ENCODE peak calls at places on chromosome 15, in ten cellular contexts. T is left lung; Q is tibial artery; I is right lobe of liver; C is CD8-positive, alpha-beta T cell; F is A549; Y is osteoblast; R is endothelial cell of umbilical vein; P is stomach; M is breast epithelium. V is an unnamed sample.

GRCh38 chr15:58182460-58183163 is 44.4 kb downstream of the AQP9 start:
- DNase-seq in M (no peak), R (peak; percentile 76), Q (no peak), T (peak; percentile 57), I (peak; percentile 52), C (peak; percentile 11), Y (peak; percentile 66), P (peak; percentile 31), F (peak; percentile 65), V (no peak)

GRCh38 chr15:88513195-88513594 is 33.3 kb downstream of the DET1 start:
- DNase-seq in P (no peak), R (peak; percentile 28), T (no peak), Y (peak; percentile 73), C (no peak), F (no peak), I (no peak), M (no peak), Q (no peak), V (no peak)

GRCh38 chr15:73997986-73998385 is 3.5 kb downstream of the PML start:
- DNase-seq in M (no peak), P (no peak), C (no peak), T (no peak), Y (no peak), F (no peak), R (no peak), I (no peak), Q (no peak), V (no peak)

GRCh38 chr15:68224546-68225250 is 4.8 kb downstream of the CLN6 start:
- DNase-seq in F (no peak), M (no peak), T (no peak), R (no peak), Q (no peak), C (no peak), I (no peak), P (peak; percentile 14), Y (no peak), V (no peak)

GRCh38 chr15:48330045-48330840 is 986 bp upstream of the DUT start:
- DNase-seq in Y (peak; percentile 32), I (no peak), M (no peak), R (peak; percentile 16), Q (no peak), F (no peak), P (no peak), C (no peak), T (no peak), V (no peak)

GRCh38 chr15:98744506-98744905 is 96.2 kb downstream of the IGF1R start:
- DNase-seq in T (no peak), R (no peak), F (no peak), P (no peak), I (no peak), C (no peak), M (no peak), Y (no peak), Q (no peak), V (no peak)

GRCh38 chr15:99618941-99619411 is 53.2 kb downstream of the MEF2A start:
- DNase-seq in Y (no peak), C (no peak), I (no peak), R (no peak), M (no peak), Q (no peak), T (no peak), F (no peak), P (no peak), V (no peak)

GRCh38 chr15:48946840-48947187 is 16.9 kb downstream of the SHC4 start:
- DNase-seq in R (no peak), F (no peak), T (no peak), P (no peak), Q (no peak), M (no peak), I (no peak), C (no peak), Y (no peak), V (no peak)

GRCh38 chr15:101542306-101543025 is 53.0 kb upstream of the PCSK6 start:
- DNase-seq in T (no peak), Y (peak; percentile 85), M (no peak), Q (peak; percentile 40), P (no peak), C (no peak), I (no peak), F (no peak), R (no peak), V (no peak)

DNA sequence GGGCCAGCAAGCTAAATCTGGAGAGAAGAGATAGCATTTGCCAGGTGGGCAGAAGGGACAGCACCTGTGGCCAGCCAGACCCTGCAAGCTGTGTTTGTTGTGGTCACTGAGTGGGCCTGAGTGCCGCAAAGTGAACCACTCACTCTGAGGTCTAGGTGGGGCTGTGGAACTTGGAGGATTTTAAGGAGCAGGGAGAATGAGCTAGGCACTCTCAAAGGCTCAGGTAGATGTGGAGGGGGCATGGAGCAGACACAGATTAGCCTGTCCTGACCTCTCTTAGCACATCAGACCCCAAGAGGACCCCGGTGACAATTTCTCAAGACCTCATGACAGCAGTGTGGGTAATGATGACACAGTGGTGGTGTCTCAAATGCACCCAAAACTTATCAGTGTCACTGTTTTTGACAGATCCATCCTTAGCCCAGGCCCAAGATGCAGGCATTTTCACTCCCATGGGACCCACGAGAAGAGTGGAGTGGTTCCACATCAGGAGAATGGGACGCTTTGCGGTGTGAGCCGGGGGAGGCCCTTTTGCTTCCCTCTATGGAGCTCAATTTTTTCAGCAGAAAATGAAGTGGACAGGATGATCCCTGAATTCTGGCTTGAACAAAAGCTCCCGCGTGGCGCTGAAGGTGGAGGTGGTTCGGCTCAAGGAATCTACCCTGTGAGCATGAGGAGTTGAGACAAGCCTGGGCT is 43.8 kb upstream of the TLE3 start:
- DNase-seq in M (no peak), Y (no peak), I (no peak), P (no peak), C (no peak), Q (no peak), F (no peak), R (no peak), T (no peak), V (no peak)
- H3K4me3 ChIP-seq in M (peak overlapping the region; percentile 6), Y (peak overlapping the region; percentile 46), I (no peak overlapping the region), P (no peak overlapping the region), C (peak overlapping the region; percentile 41), Q (peak overlapping the region; percentile 19), F (no peak overlapping the region), R (no peak overlapping the region), T (no peak overlapping the region), V (no peak overlapping the region)

GRCh38 chr15:91102546-91103330 is 2.7 kb downstream of the SV2B start:
- DNase-seq in Q (no peak), I (no peak), R (no peak), T (no peak), C (no peak), F (no peak), M (no peak), P (no peak), Y (no peak), V (no peak)
- H3K4me1 ChIP-seq in Q (peaks cover 13% of the 10 kb centered on the region), I (no peaks in the 10 kb centered on the region), R (no peaks in the 10 kb centered on the region), T (peaks cover 11% of the 10 kb centered on the region), C (peaks cover 16% of the 10 kb centered on the region), F (peaks cover 13% of the 10 kb centered on the region), M (no peaks in the 10 kb centered on the region), P (peaks cover 21% of the 10 kb centered on the region), Y (peaks cover 7% of the 10 kb centered on the region), V (peaks cover 25% of the 10 kb centered on the region)

DNA sequence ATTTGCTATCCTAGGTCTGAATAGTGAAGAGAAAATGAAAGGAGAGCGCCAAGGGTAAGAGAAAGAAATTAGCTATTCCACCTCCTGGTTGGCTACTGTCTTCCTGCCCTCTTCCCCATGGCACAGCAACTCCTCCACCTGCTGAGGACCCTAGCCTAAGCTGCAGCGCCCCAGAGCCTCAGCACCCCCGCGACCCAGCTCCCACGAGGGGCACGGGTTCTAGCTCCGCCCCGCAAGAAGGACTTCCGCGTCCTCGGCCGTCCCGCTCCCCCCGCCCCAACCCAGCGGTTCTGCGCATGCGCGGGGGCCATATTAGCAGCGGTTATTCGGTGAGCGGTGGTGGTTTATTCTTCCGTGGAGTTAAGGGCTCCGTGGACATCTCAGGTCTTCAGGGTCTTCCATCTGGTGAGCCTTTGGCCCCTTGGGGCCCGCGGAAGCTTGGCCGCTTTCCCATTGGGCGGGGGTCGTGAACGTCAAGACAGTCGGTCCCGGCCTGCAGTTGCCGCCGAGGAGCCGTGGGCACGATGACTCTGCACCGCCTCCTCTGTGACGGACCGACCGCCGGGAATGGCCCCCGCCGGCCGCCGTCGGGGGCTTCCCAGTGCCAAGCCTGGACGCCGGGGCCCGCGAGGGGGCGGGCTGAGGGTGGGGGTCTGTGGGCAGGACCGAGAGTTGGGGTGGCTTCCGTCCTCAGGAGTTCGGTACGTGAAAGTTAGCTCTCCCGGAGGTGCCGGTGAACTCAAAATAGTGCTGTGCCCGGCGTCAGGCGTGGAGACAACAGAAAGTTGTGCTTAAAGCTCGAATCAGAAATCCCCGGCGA is at the start of gene PSMA4:
- DNase-seq in C (peak; percentile 95), Y (peak; percentile 95), Q (peak; percentile 91), M (peak; percentile 86), I (peak; percentile 92), F (peak; percentile 95), R (peak; percentile 92), P (peak; percentile 94), T (peak; percentile 98), V (peak; percentile 29)
- TF ChIP-seq CTCF in C (no peak), Y (no peak), Q (no peak), M (no peak), I (peak; percentile 10), F (no peak), R (peak; percentile 29), P (peak; percentile 12), T (no peak), V (no peak)

DNA sequence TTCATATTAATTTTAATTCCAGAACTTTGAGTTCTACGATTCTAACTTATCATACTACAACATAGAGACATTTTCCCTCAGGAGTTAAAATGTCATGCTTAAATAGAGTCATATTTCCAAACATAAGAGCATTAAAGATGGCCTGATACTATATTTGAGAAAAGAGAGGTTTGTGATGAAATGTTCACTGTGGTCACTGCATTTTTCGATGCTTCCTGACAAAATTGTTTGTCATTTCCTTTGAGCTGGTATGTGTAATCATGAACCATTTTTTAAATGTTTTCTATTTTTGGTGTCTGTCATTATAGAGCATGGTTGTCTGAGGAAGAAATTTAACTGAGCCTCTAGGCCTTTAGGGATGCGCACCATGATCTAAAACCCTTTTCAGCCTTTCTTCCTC is 721.4 kb upstream of the NR2F2 start:
- DNase-seq in R (peak; percentile 47), C (no peak), M (no peak), F (no peak), Q (no peak), T (no peak), P (no peak), Y (no peak), I (no peak), V (no peak)
- H3K4me3 ChIP-seq in R (no peak overlapping the region), C (no peak overlapping the region), M (no peak overlapping the region), F (no peak overlapping the region), Q (no peak overlapping the region), T (no peak overlapping the region), P (no peak overlapping the region), Y (no peak overlapping the region), I (no peak overlapping the region), V (no peak overlapping the region)

V was measured in esophagus squamous epithelium.